ENCODE peak calls at places on chromosomes 16 and 17, in four cellular contexts. Q is astrocyte of the cerebellum, R is tibial artery, K is lower leg skin. M is an unnamed sample.

GRCh38 chr17:61399131-61400057 is at the start of gene TBX2:
- DNase-seq in Q (no peak), R (peak), K (no peak), M (no peak)

GRCh38 chr16:86024210-86024609 is 125.2 kb downstream of the IRF8 start:
- DNase-seq in Q (no peak), R (no peak), K (no peak), M (no peak)

GRCh38 chr16:4980691-4981090 is 22.6 kb downstream of the SEC14L5 start:
- DNase-seq in Q (no peak), R (no peak), K (no peak), M (no peak)

GRCh38 chr16:87391324-87391949 is 699 bp upstream of the MAP1LC3B start:
- DNase-seq in Q (no peak), R (peak), K (peak), M (no peak)

GRCh38 chr17:45908460-45908859 is 14.1 kb downstream of the MAPT start:
- DNase-seq in Q (no peak), R (no peak), K (no peak), M (no peak)

GRCh38 chr17:43591750-43592562 is 45.8 kb upstream of the ETV4 start:
- DNase-seq in Q (peak), R (peak), K (peak), M (no peak)

GRCh38 chr17:50186661-50187402 is 14.6 kb downstream of the COL1A1 start:
- DNase-seq in Q (no peak), R (no peak), K (no peak), M (no peak)

GRCh38 chr16:83689385-83689831 is 118.4 kb upstream of the HSBP1 start:
- DNase-seq in Q (peak), R (no peak), K (no peak), M (no peak)

GRCh38 chr17:36937961-36938565 is 788 bp downstream of the LHX1 start:
- DNase-seq in Q (no peak), R (no peak), K (peak), M (no peak)

GRCh38 chr17:73506470-73507435 is 137.5 kb downstream of the SDK2 start:
- DNase-seq in Q (no peak), R (no peak), K (no peak), M (no peak)

GRCh38 chr16:48067388-48067787 is 88.4 kb downstream of the ABCC12 start:
- DNase-seq in Q (no peak), R (no peak), K (no peak), M (no peak)

GRCh38 chr17:77409282-77410161 is 268.8 kb downstream of the SEC14L1 start:
- DNase-seq in Q (no peak), R (peak), K (no peak), M (no peak)

GRCh38 chr16:84643180-84643583 is 5.1 kb upstream of the KLHL36 start:
- DNase-seq in Q (peak), R (peak), K (peak), M (no peak)

GRCh38 chr16:49663081-49664057 is 192.5 kb downstream of the ZNF423 start:
- DNase-seq in Q (peak), R (peak), K (no peak), M (no peak)

GRCh38 chr17:12987120-12987519 is 30.7 kb downstream of the ELAC2 start:
- DNase-seq in Q (no peak), R (no peak), K (no peak), M (no peak)

GRCh38 chr17:59719526-59719925 is 12.1 kb downstream of the VMP1 start:
- DNase-seq in Q (no peak), R (no peak), K (no peak), M (no peak)

GRCh38 chr17:82008258-82008940 is 14.3 kb downstream of the CENPX start:
- DNase-seq in Q (no peak), R (no peak), K (no peak), M (no peak)

GRCh38 chr16:70800306-70800705 is 652 bp downstream of the VAC14 start:
- DNase-seq in Q (no peak), R (no peak), K (no peak), M (no peak)

DNA sequence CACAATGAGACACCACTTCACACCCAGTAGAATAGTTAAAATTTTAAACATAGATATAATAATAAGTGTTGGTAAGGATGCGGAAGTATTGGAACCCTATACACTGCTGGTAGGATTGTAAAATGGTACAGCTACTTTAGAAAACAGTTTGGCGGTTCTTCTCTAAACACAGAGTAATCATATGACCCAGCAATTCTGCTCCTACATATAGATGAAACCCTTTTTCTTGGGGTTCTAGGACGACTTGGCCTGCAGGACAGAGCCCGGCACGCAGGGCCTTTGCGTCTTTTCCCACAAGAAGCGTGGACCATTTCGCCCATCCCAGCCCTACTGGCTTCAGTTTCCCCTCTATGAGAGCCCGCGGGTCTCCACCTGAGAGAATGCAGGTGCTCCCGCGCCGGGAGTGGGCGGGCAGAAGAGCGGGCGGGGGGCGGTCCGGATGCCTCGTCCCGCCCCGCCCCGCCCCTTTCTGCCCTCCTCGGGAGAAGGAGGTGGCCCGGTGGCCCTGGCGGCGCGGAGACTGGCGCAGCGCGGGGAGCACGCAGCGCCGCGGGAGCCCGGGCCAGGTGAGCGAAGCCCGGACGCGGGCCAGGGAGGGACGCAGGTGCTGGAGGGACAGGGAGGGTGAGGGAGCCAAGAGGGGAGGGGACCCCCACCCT is at the start of gene SDR42E2:
- DNase-seq in Q (no peak), R (no peak), K (no peak), M (no peak)
- TF ChIP-seq CTCF in Q (no peak), R (no peak), K (no peak), M (no peak)

DNA sequence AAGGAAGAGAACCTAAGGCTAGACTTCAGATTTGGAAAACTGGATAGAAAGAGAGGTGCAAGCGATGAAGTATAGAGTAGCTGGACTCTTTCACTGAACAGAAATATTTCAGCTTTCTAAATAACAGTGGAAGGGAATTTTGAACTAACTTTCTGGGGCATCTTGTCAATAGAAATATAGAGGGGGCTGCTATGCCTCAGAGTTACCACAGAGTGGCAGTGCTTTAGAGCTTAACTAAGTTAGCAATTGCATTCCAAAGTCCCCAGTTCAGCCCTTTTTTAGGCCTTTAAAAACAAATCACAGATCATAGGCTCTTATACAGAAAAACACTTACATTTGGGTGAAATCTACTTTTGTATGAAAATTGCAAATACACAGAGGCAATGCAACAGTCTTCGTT is 154.2 kb upstream of the CDH8 start:
- DNase-seq in Q (peak), R (no peak), K (no peak), M (no peak)
- TF ChIP-seq CTCF in Q (peak), R (no peak), K (no peak), M (no peak)

GRCh38 chr17:35167046-35167445 is 19.4 kb downstream of the UNC45B start:
- DNase-seq in Q (no peak), R (no peak), K (peak), M (peak)
- TF ChIP-seq CTCF in Q (no peak), R (no peak), K (no peak), M (no peak)

GRCh38 chr16:57828272-57829161 is 26.2 kb upstream of the KIFC3 start:
- DNase-seq in Q (no peak), R (no peak), K (no peak), M (no peak)
- TF ChIP-seq CTCF in Q (peak), R (no peak), K (no peak), M (no peak)